ENCODE peak calls at places on chromosomes 4 and X, in ten cellular contexts. P is activated naive CD4-positive, alpha-beta T cell treated with Interleukin-2 at 50 U/mL for 16 hours; F is AG08396; X is GM12891; I is effector CD4-positive, alpha-beta T cell; E is RPMI8226; Z is right lobe of liver; B is right atrium auricular region; U is left kidney; S is pulmonary artery endothelial cell. K is an unnamed sample.

GRCh38 chr4:95045429-95045828 is 287.7 kb downstream of the BMPR1B start:
- DNase-seq in X (no peak), S (no peak), P (no peak), I (no peak), F (no peak), B (no peak), Z (no peak), E (no peak), U (peak; percentile 35), K (no peak)

GRCh38 chr4:83252782-83253405 is 31.7 kb downstream of the COQ2 start:
- DNase-seq in E (peak; percentile 82), P (peak; percentile 65), B (no peak), X (peak; percentile 35), I (peak; percentile 67), Z (no peak), F (peak; percentile 58), S (peak; percentile 57), U (peak; percentile 79), K (no peak)

GRCh38 chrX:135436456-135436855 is 14.7 kb downstream of the SMIM10L2A start:
- DNase-seq in F (no peak), E (no peak), B (no peak), Z (no peak), U (no peak), S (no peak), X (no peak), P (no peak), I (no peak), K (no peak)

GRCh38 chr4:109051054-109051453 is 251.4 kb downstream of the COL25A1 start:
- DNase-seq in B (no peak), S (no peak), P (no peak), Z (no peak), I (no peak), X (no peak), F (no peak), U (no peak), E (no peak), K (no peak)

GRCh38 chrX:13283968-13284914 is 35.6 kb downstream of the ATXN3L start:
- DNase-seq in B (no peak), F (peak; percentile 14), U (no peak), I (no peak), E (no peak), Z (no peak), X (no peak), P (no peak), S (peak; percentile 66), K (no peak)

GRCh38 chr4:115668396-115668795 is 555.0 kb upstream of the NDST4 start:
- DNase-seq in S (no peak), Z (no peak), X (no peak), P (no peak), E (no peak), B (no peak), U (peak; percentile 15), I (no peak), F (no peak), K (no peak)

GRCh38 chr4:175998782-175999181 is 66.9 kb upstream of the WDR17 start:
- DNase-seq in X (no peak), F (no peak), S (no peak), I (no peak), U (peak; percentile 38), P (no peak), B (no peak), E (no peak), Z (no peak), K (no peak)

GRCh38 chr4:68951806-68952585 is 392 bp upstream of the UGT2A3 start:
- DNase-seq in F (no peak), X (no peak), U (no peak), E (no peak), P (no peak), S (no peak), I (no peak), Z (no peak), B (no peak), K (no peak)

GRCh38 chrX:17192111-17192510 is 182.9 kb upstream of the NHS start:
- DNase-seq in E (no peak), F (no peak), X (no peak), U (no peak), Z (no peak), B (no peak), P (no peak), I (no peak), S (no peak), K (no peak)

GRCh38 chr4:23889368-23889767 is 479 bp downstream of the PPARGC1A start:
- DNase-seq in B (no peak), E (no peak), F (no peak), X (no peak), S (no peak), P (no peak), Z (no peak), U (no peak), I (no peak), K (no peak)

GRCh38 chrX:130916636-130917422 is 13.8 kb upstream of the ENOX2 start:
- DNase-seq in U (peak; percentile 72), Z (peak; percentile 45), F (peak; percentile 64), X (peak; percentile 9), E (peak; percentile 50), P (peak; percentile 10), S (peak; percentile 26), I (peak; percentile 28), B (no peak), K (peak; percentile 30)

GRCh38 chr4:169397762-169398161 is 127.0 kb upstream of the SH3RF1 start:
- DNase-seq in P (no peak), S (no peak), I (no peak), Z (no peak), B (no peak), E (no peak), X (no peak), U (no peak), F (no peak), K (no peak)

GRCh38 chr4:45475490-45475889 is 648.4 kb downstream of the GABRG1 start:
- DNase-seq in B (no peak), Z (no peak), U (no peak), I (no peak), X (no peak), F (no peak), E (no peak), S (no peak), P (no peak), K (no peak)

GRCh38 chrX:12309733-12310054 is 171.4 kb downstream of the FRMPD4 start:
- DNase-seq in X (no peak), F (no peak), S (no peak), U (no peak), Z (no peak), B (no peak), I (no peak), P (no peak), E (no peak), K (no peak)

GRCh38 chrX:69163936-69164741 is 1.1 kb downstream of the PJA1 start:
- DNase-seq in F (peak; percentile 63), I (peak; percentile 22), B (no peak), U (peak; percentile 68), X (peak; percentile 47), Z (no peak), E (no peak), P (peak; percentile 41), S (no peak), K (no peak)

GRCh38 chr4:37981425-37981824 is 21.2 kb downstream of the PTTG2 start:
- DNase-seq in I (no peak), P (no peak), Z (no peak), X (no peak), B (no peak), E (no peak), S (no peak), U (peak; percentile 34), F (no peak), K (no peak)

GRCh38 chr4:130214268-130214667 is 1118.3 kb downstream of the C4orf33 start:
- DNase-seq in X (no peak), I (no peak), U (no peak), P (no peak), Z (no peak), E (no peak), B (no peak), F (no peak), S (no peak), K (no peak)

GRCh38 chr4:13656569-13656988 is 29.1 kb upstream of the BOD1L1 start:
- DNase-seq in E (peak; percentile 37), Z (peak; percentile 60), S (no peak), P (peak; percentile 72), I (peak; percentile 39), F (peak; percentile 61), X (no peak), U (peak; percentile 75), B (no peak), K (peak; percentile 21)

GRCh38 chr4:80989921-80990544 is 40.5 kb upstream of the BMP3 start:
- DNase-seq in B (no peak), S (peak; percentile 17), E (peak; percentile 49), Z (no peak), X (peak; percentile 4), I (peak; percentile 12), U (peak; percentile 81), F (peak; percentile 40), P (no peak), K (no peak)

GRCh38 chr4:166501941-166502382 is 628.9 kb downstream of the TLL1 start:
- DNase-seq in U (peak; percentile 72), X (no peak), I (no peak), P (no peak), Z (no peak), S (no peak), E (peak; percentile 21), B (no peak), F (no peak), K (no peak)

GRCh38 chr4:8639021-8639420 is 46.5 kb downstream of the CPZ start:
- DNase-seq in P (no peak), U (no peak), X (no peak), I (no peak), B (no peak), S (no peak), E (peak; percentile 1), F (no peak), Z (no peak), K (no peak)

GRCh38 chr4:91243132-91243531 is 1060.6 kb upstream of the GRID2 start:
- DNase-seq in U (peak; percentile 3), P (no peak), F (no peak), E (no peak), B (no peak), Z (no peak), S (no peak), X (no peak), I (no peak), K (no peak)

GRCh38 chr4:41693629-41694028 is 54.9 kb downstream of the PHOX2B start:
- DNase-seq in Z (no peak), F (peak; percentile 9), E (peak; percentile 17), B (no peak), X (no peak), S (no peak), I (no peak), U (peak; percentile 74), P (no peak), K (no peak)

GRCh38 chr4:151990201-151990600 is 229.4 kb upstream of the GATB start:
- DNase-seq in B (no peak), E (no peak), X (no peak), S (no peak), P (no peak), Z (no peak), I (no peak), F (peak; percentile 78), U (no peak), K (no peak)

GRCh38 chr4:168028970-168029610 is 63.2 kb upstream of the ANXA10 start:
- DNase-seq in Z (no peak), I (no peak), U (no peak), E (no peak), F (no peak), X (no peak), S (no peak), B (no peak), P (no peak), K (no peak)

GRCh38 chr4:38567448-38567847 is 96.6 kb upstream of the KLF3 start:
- DNase-seq in X (no peak), E (no peak), S (no peak), Z (no peak), U (no peak), B (no peak), I (no peak), F (no peak), P (no peak), K (no peak)

GRCh38 chr4:38601244-38601915 is 62.6 kb upstream of the KLF3 start:
- DNase-seq in F (no peak), P (no peak), E (peak; percentile 42), U (no peak), S (peak; percentile 10), B (peak; percentile 59), I (no peak), Z (peak; percentile 56), X (no peak), K (no peak)

GRCh38 chr4:42906906-42907774 is 14.6 kb downstream of the GRXCR1 start:
- DNase-seq in I (no peak), S (no peak), Z (no peak), P (no peak), U (peak; percentile 80), F (no peak), X (no peak), B (no peak), E (peak; percentile 19), K (no peak)

K was measured in C1 segment of cervical spinal cord.